ENCODE peak calls at places on chromosomes 6 and 20, in seven cellular contexts. B is pancreas, Q is mesendoderm, M is transverse colon, K is colonic mucosa, D is AG04450, C is right cardiac atrium. I is an unnamed sample.
A peak's percentile ranks its signal among the peaks of the same experiment; 100 is the strongest.

GRCh38 chr20:16472045-16472872 is 101.0 kb downstream of the KIF16B start:
- DNase-seq in B (no peak), Q (peak; percentile 17), M (peak; percentile 23), K (no peak), D (no peak), C (no peak), I (no peak)

GRCh38 chr6:16331328-16332174 is 93.2 kb downstream of the GMPR start:
- DNase-seq in B (no peak), Q (peak; percentile 92), M (peak; percentile 74), K (peak; percentile 61), D (no peak), C (peak; percentile 80), I (peak; percentile 78)

GRCh38 chr6:112667427-112667826 is 320.3 kb downstream of the RFPL4B start:
- DNase-seq in B (no peak), Q (no peak), M (no peak), K (no peak), D (no peak), C (no peak), I (no peak)

GRCh38 chr6:6844451-6844974 is 256.0 kb downstream of the LY86 start:
- DNase-seq in B (no peak), Q (no peak), M (no peak), K (no peak), D (no peak), C (no peak), I (no peak)

GRCh38 chr6:57130784-57131183 is 40.8 kb downstream of the ZNF451 start:
- DNase-seq in B (no peak), Q (no peak), M (no peak), K (no peak), D (no peak), C (no peak), I (no peak)

GRCh38 chr20:9647741-9648140 is 133.4 kb downstream of the LAMP5 start:
- DNase-seq in B (no peak), Q (no peak), M (no peak), K (no peak), D (no peak), C (no peak), I (no peak)

GRCh38 chr6:136628996-136629395 is 78.8 kb upstream of the MAP7 start:
- DNase-seq in B (no peak), Q (no peak), M (no peak), K (no peak), D (no peak), C (no peak), I (no peak)

GRCh38 chr6:5525209-5525608 is 263.9 kb downstream of the FARS2 start:
- DNase-seq in B (no peak), Q (no peak), M (no peak), K (no peak), D (no peak), C (no peak), I (no peak)

GRCh38 chr6:87322304-87323212 is at the start of gene SMIM8:
- DNase-seq in B (peak; percentile 90), Q (peak; percentile 92), M (peak; percentile 87), K (peak; percentile 87), D (peak; percentile 18), C (peak; percentile 94), I (peak; percentile 96)

GRCh38 chr6:43930440-43931154 is 160.6 kb downstream of the VEGFA start:
- DNase-seq in B (peak; percentile 2), Q (no peak), M (no peak), K (no peak), D (no peak), C (peak; percentile 5), I (no peak)

GRCh38 chr6:135289816-135290215 is 108.7 kb downstream of the MYB start:
- DNase-seq in B (no peak), Q (no peak), M (no peak), K (no peak), D (no peak), C (no peak), I (no peak)

GRCh38 chr6:116265081-116265829 is 11.4 kb upstream of the TSPYL4 start:
- DNase-seq in B (peak; percentile 32), Q (no peak), M (no peak), K (peak; percentile 56), D (no peak), C (peak; percentile 74), I (no peak)

GRCh38 chr20:10004900-10005299 is 29.9 kb upstream of the ANKEF1 start:
- DNase-seq in B (no peak), Q (peak; percentile 34), M (no peak), K (no peak), D (no peak), C (no peak), I (no peak)

GRCh38 chr6:170082531-170083187 is 208.2 kb downstream of the DLL1 start:
- DNase-seq in B (no peak), Q (no peak), M (peak; percentile 6), K (no peak), D (no peak), C (no peak), I (peak; percentile 37)

GRCh38 chr20:14924433-14924832 is 587.0 kb upstream of the FLRT3 start:
- DNase-seq in B (no peak), Q (no peak), M (no peak), K (no peak), D (no peak), C (no peak), I (no peak)

GRCh38 chr6:158376650-158377081 is 64.4 kb downstream of the TULP4 start:
- DNase-seq in B (peak; percentile 27), Q (no peak), M (no peak), K (no peak), D (peak; percentile 36), C (no peak), I (no peak)

GRCh38 chr6:150452642-150453243 is 83.9 kb downstream of the IYD start:
- DNase-seq in B (no peak), Q (no peak), M (no peak), K (no peak), D (no peak), C (peak; percentile 75), I (no peak)

GRCh38 chr20:63077705-63078104 is 70.9 kb upstream of the BHLHE23 start:
- DNase-seq in B (no peak), Q (no peak), M (no peak), K (no peak), D (no peak), C (no peak), I (no peak)

GRCh38 chr6:140436023-140436811 is 1061.8 kb upstream of the CITED2 start:
- DNase-seq in B (no peak), Q (peak; percentile 95), M (no peak), K (no peak), D (peak; percentile 32), C (no peak), I (peak; percentile 51)

GRCh38 chr20:51540585-51540984 is 1.9 kb downstream of the NFATC2 start:
- DNase-seq in B (no peak), Q (no peak), M (no peak), K (no peak), D (no peak), C (no peak), I (no peak)

GRCh38 chr20:47361268-47361665 is 4.8 kb upstream of the ZMYND8 start:
- DNase-seq in B (no peak), Q (no peak), M (no peak), K (no peak), D (no peak), C (no peak), I (no peak)

GRCh38 chr20:54250691-54251090 is 42.8 kb downstream of the PFDN4 start:
- DNase-seq in B (no peak), Q (no peak), M (no peak), K (no peak), D (no peak), C (no peak), I (no peak)

GRCh38 chr6:111710911-111711310 is 105.2 kb upstream of the TRAF3IP2 start:
- DNase-seq in B (no peak), Q (no peak), M (no peak), K (no peak), D (no peak), C (no peak), I (no peak)

GRCh38 chr6:99066041-99066440 is 118.3 kb upstream of the FBXL4 start:
- DNase-seq in B (no peak), Q (no peak), M (no peak), K (no peak), D (no peak), C (no peak), I (no peak)

GRCh38 chr6:140178550-140179334 is 804.3 kb upstream of the CITED2 start:
- DNase-seq in B (no peak), Q (no peak), M (no peak), K (no peak), D (peak; percentile 23), C (no peak), I (no peak)

GRCh38 chr6:46017726-46018125 is 2.1 kb upstream of the CLIC5 start:
- DNase-seq in B (no peak), Q (no peak), M (no peak), K (no peak), D (no peak), C (no peak), I (no peak)
- H3K27me3 ChIP-seq in B (peaks cover 3% of the 10 kb centered on the region), Q (peaks cover 12% of the 10 kb centered on the region), M (peaks cover 36% of the 10 kb centered on the region), K (no peaks in the 10 kb centered on the region), D (peaks cover 34% of the 10 kb centered on the region), C (no peaks in the 10 kb centered on the region), I (peaks cover 52% of the 10 kb centered on the region)

DNA sequence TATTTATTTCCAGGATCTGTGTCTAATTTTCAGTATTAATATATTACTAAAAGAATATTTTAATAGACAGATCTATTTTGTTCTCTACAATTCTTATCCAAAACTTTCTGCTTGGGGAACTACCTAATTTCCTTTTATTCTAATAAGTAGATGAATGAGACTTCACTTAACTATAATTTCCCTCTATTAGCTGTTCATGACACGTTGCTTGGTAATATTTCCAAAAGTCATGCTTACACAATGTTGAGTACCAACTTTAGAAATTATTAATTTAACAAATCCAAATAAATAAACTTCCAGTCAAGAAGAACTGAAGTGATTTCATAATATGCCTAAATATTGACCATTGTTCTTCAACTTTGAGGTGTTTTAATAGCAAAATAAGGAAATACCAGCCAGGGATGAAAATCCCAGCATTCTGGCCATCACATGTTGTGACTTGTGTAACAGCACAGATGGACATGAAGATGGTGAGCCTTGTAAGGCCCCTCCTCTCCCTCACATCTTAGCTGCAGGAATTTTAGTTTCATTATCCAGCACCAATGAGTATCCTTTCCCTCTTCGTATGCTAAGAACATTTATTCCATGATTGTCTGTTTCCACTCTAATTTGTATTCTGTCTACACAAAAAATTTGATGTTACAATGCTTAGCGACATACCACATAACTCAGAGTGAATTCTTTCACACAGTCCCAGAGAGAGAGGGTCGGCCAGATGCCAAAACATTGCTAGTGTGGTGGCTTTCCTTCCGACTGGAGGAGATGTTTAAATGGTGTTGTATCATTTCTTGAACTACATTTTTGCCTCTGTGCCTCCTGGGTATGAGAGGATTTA is 137.5 kb downstream of the FOXA2 start:
- DNase-seq in B (no peak), Q (no peak), M (no peak), K (no peak), D (no peak), C (peak; percentile 68), I (no peak)
- H3K27me3 ChIP-seq in B (no peaks in the 10 kb centered on the region), Q (no peaks in the 10 kb centered on the region), M (no peaks in the 10 kb centered on the region), K (no peaks in the 10 kb centered on the region), D (no peaks in the 10 kb centered on the region), C (no peaks in the 10 kb centered on the region), I (no peaks in the 10 kb centered on the region)

GRCh38 chr6:137868721-137869631 is 1.9 kb downstream of the TNFAIP3 start:
- DNase-seq in B (no peak), Q (no peak), M (no peak), K (no peak), D (no peak), C (no peak), I (no peak)
- H3K27me3 ChIP-seq in B (no peaks in the 10 kb centered on the region), Q (peaks cover 2% of the 10 kb centered on the region), M (no peaks in the 10 kb centered on the region), K (no peaks in the 10 kb centered on the region), D (no peaks in the 10 kb centered on the region), C (no peaks in the 10 kb centered on the region), I (peaks cover 18% of the 10 kb centered on the region)

DNA sequence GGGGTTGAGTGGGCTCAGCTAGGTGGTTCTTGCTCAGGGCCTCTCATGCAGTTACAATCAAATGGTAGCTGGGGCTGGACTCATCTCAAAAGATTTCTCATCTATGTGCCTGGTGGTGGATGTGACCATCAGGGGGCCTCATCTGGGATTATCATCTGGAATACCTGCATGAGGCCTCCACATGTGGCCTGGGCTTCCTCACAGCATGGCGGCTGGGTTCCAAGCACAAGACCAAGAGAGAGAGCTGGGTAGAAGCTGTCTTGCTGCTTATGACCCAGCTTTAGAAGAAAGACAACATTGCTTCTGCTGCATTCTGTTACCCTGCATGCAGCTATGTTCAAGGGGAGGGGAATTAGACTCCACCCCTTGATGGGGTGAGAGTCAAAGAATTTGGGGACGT is 22.5 kb downstream of the ARHGAP40 start:
- DNase-seq in B (no peak), Q (no peak), M (no peak), K (no peak), D (no peak), C (no peak), I (no peak)
- H3K27me3 ChIP-seq in B (no peaks in the 10 kb centered on the region), Q (no peaks in the 10 kb centered on the region), M (no peaks in the 10 kb centered on the region), K (no peaks in the 10 kb centered on the region), D (peaks cover 10% of the 10 kb centered on the region), C (no peaks in the 10 kb centered on the region), I (no peaks in the 10 kb centered on the region)